ENCODE peak calls at places on chromosomes 16 and 17, in four cellular contexts. R is heart left ventricle, G is stomach, J is tibial nerve. N is an unnamed sample.

GRCh38 chr17:28471127-28471453 is 2.4 kb upstream of the SLC13A2 start:
- DNase-seq in R (no peak), G (no peak), J (no peak), N (no peak)

GRCh38 chr16:58563235-58563634 is 47.9 kb downstream of the SETD6 start:
- DNase-seq in R (no peak), G (no peak), J (no peak), N (no peak)

GRCh38 chr16:57647136-57647875 is 18.9 kb downstream of the ADGRG1 start:
- DNase-seq in R (no peak), G (no peak), J (no peak), N (no peak)

GRCh38 chr17:4777969-4778760 is 6.5 kb downstream of the TM4SF5 start:
- DNase-seq in R (no peak), G (no peak), J (no peak), N (no peak)

GRCh38 chr16:14375132-14375491 is 254.9 kb downstream of the PARN start:
- DNase-seq in R (no peak), G (no peak), J (no peak), N (no peak)

GRCh38 chr17:8126306-8127066 is 2.6 kb upstream of the HES7 start:
- DNase-seq in R (no peak), G (no peak), J (peak; percentile 23), N (peak; percentile 47)

GRCh38 chr16:85915125-85915845 is 16.3 kb downstream of the IRF8 start:
- DNase-seq in R (no peak), G (no peak), J (no peak), N (no peak)

GRCh38 chr16:50040028-50040427 is 15.0 kb downstream of the CNEP1R1 start:
- DNase-seq in R (no peak), G (no peak), J (no peak), N (no peak)

GRCh38 chr17:31058958-31059357 is 35.8 kb upstream of the NF1 start:
- DNase-seq in R (no peak), G (no peak), J (no peak), N (no peak)

GRCh38 chr17:81842725-81843504 is 8.1 kb upstream of the PPP1R27 start:
- DNase-seq in R (no peak), G (no peak), J (peak; percentile 69), N (no peak)

GRCh38 chr17:44147812-44148211 is 6.1 kb downstream of the HROB start:
- DNase-seq in R (no peak), G (no peak), J (no peak), N (no peak)

GRCh38 chr17:42182927-42183734 is 2.1 kb downstream of the HCRT start:
- DNase-seq in R (no peak), G (no peak), J (no peak), N (no peak)

GRCh38 chr16:68776821-68777485 is 39.9 kb downstream of the CDH1 start:
- DNase-seq in R (no peak), G (no peak), J (no peak), N (no peak)

GRCh38 chr16:75279277-75279676 is 27.9 kb upstream of the BCAR1 start:
- DNase-seq in R (no peak), G (no peak), J (no peak), N (no peak)

GRCh38 chr17:69030145-69030544 is 30.6 kb downstream of the ABCA9 start:
- DNase-seq in R (no peak), G (no peak), J (no peak), N (no peak)

GRCh38 chr17:19707728-19708221 is 8.6 kb downstream of the SLC47A2 start:
- DNase-seq in R (no peak), G (no peak), J (no peak), N (no peak)

GRCh38 chr17:48160177-48160967 is 52.8 kb downstream of the SNX11 start:
- DNase-seq in R (no peak), G (peak; percentile 50), J (no peak), N (no peak)

GRCh38 chr16:25013751-25014499 is 1.2 kb downstream of the ARHGAP17 start:
- DNase-seq in R (no peak), G (no peak), J (no peak), N (no peak)

GRCh38 chr16:30846649-30847402 is 47.1 kb downstream of the BCL7C start:
- DNase-seq in R (peak; percentile 32), G (no peak), J (no peak), N (no peak)

GRCh38 chr17:8913879-8914278 is 46.4 kb upstream of the PIK3R6 start:
- DNase-seq in R (no peak), G (no peak), J (no peak), N (no peak)

GRCh38 chr16:57818377-57819055 is 16.2 kb upstream of the KIFC3 start:
- DNase-seq in R (no peak), G (peak; percentile 70), J (no peak), N (no peak)

GRCh38 chr17:73722163-73722562 is 77.9 kb upstream of the SDK2 start:
- DNase-seq in R (no peak), G (no peak), J (no peak), N (no peak)

GRCh38 chr16:29311636-29312344 is 94.7 kb downstream of the NPIPB11 start:
- DNase-seq in R (no peak), G (no peak), J (no peak), N (no peak)

GRCh38 chr17:67390646-67391480 is 13.8 kb downstream of the PITPNC1 start:
- DNase-seq in R (peak; percentile 34), G (peak; percentile 76), J (no peak), N (no peak)

GRCh38 chr16:56912746-56913703 is 18.9 kb upstream of the HERPUD1 start:
- DNase-seq in R (no peak), G (no peak), J (peak; percentile 63), N (no peak)

GRCh38 chr17:16342979-16343378 is 10.3 kb downstream of the CENPV start:
- DNase-seq in R (no peak), G (no peak), J (no peak), N (no peak)

GRCh38 chr16:31072540-31073072 is 1.4 kb downstream of the ZNF668 start:
- DNase-seq in R (no peak), G (no peak), J (no peak), N (no peak)

GRCh38 chr17:50516980-50517379 is 8.7 kb downstream of the MYCBPAP start:
- DNase-seq in R (no peak), G (no peak), J (no peak), N (no peak)

GRCh38 chr17:50517504-50518264 is 9.4 kb downstream of the MYCBPAP start:
- DNase-seq in R (no peak), G (no peak), J (no peak), N (no peak)

GRCh38 chr17:50520483-50520882 is 12.1 kb upstream of the EPN3 start:
- DNase-seq in R (no peak), G (no peak), J (no peak), N (no peak)

GRCh38 chr17:50519141-50519834 is 11.0 kb downstream of the MYCBPAP start:
- DNase-seq in R (no peak), G (no peak), J (no peak), N (no peak)

GRCh38 chr17:50518265-50519023 is 10.2 kb downstream of the MYCBPAP start:
- DNase-seq in R (no peak), G (no peak), J (no peak), N (no peak)
- H3K9me3 ChIP-seq in R (no peaks in the 10 kb centered on the region), G (no peaks in the 10 kb centered on the region), J (no peaks in the 10 kb centered on the region), N (no peaks in the 10 kb centered on the region)

DNA sequence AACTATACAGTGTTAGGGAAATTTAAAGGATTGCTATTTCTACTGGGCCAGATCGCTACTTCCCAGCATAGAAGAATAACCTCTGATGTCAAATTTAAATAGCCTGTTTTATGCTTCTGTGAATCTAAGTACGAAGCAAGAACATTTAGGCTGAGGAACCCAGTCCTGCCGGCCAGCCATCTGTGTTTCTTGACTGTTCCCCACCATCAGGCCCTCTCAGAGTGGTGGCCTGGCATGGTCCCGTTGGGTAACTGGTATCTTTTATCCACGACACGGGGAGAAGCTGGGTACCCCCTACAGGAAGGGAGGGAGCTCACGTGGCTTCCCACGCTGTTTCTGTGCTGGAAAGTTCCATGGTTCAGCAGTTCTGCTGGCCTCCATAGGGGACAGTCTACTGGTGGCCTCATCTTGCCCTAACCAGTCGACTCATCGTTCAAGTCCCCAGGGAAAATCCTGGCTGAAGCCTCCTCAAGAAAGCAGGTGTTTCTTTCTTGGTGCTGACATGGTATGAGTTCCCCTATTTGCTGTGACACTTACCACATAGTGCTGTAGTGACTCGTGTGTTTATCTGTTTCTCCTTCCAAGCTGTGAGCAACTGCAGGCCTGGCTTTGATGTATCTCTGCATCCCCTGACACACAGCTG is 201.7 kb upstream of the NLRP1 start:
- DNase-seq in R (no peak), G (no peak), J (no peak), N (no peak)
- H3K9me3 ChIP-seq in R (no peaks in the 10 kb centered on the region), G (no peaks in the 10 kb centered on the region), J (no peaks in the 10 kb centered on the region), N (no peaks in the 10 kb centered on the region)

DNA sequence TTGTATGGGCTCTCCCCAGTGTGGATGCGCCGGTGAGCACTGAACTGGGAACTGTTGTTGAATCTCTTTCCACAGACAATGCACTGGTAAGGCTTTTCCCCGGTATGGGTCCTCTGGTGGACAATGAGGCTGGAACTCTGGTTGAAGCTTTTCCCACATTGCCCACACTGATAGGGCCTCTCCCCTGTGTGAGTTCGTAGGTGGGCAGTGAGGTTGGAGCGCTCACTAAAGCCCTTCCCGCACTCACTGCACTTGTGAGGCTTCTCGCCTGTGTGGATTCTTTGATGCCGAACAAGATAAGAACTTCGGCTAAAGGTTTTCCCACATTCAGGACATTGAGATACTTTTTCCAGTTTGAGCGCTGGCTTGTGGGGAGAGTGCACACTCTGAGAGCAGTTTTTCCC is 17.8 kb downstream of the ZSCAN32 start:
- DNase-seq in R (no peak), G (no peak), J (no peak), N (no peak)
- H3K9me3 ChIP-seq in R (peaks cover 72% of the 10 kb centered on the region), G (peaks cover 60% of the 10 kb centered on the region), J (peaks cover 82% of the 10 kb centered on the region), N (peaks cover 52% of the 10 kb centered on the region)

DNA sequence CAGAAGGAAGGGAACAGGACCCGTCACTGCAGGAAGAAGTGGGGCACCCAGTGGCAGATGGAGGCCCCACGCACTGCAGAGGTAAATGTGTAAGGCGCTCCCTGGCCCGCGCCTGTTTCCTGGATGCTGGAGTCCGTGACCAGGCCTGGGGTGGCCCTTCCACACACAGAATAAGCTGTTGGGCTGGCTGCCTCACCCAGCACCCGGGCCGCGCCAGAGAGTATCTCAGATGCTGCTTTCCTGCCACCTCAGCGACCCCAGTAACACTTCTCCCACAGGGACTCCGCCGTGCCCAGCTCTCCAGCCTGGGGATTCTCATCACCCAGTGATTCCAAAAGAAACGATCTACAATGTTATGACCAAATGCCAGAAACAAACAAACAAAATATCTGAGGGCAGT is 1993.1 kb downstream of the TP53TG3F start:
- DNase-seq in R (no peak), G (no peak), J (no peak), N (no peak)
- H3K9me3 ChIP-seq in R (peaks cover 3% of the 10 kb centered on the region), G (no peaks in the 10 kb centered on the region), J (peaks cover 7% of the 10 kb centered on the region), N (no peaks in the 10 kb centered on the region)

DNA sequence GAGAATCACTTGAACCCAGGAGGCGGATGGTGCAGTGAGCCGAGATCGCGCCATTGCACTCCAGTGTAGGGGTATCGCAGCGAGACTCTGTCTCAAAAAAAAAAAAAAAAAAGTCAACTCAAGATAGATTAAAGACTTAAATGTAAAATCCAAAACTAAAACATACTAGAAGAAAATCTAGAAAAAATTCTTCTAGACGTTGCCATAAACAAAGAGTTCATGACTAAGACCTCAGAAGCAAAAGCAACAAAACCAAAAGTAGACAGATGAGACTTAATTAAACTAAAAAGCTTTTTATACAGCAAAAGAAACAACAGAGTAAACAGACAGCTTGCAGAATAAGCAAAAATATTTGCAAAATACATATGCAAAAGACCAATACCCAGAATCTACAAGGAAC is 61.2 kb upstream of the ABCC11 start:
- DNase-seq in R (no peak), G (no peak), J (no peak), N (no peak)
- H3K9me3 ChIP-seq in R (peaks cover 24% of the 10 kb centered on the region), G (peaks cover 6% of the 10 kb centered on the region), J (peaks cover 4% of the 10 kb centered on the region), N (peaks cover 14% of the 10 kb centered on the region)

GRCh38 chr16:79638386-79639106 is 38.0 kb upstream of the MAF start:
- DNase-seq in R (no peak), G (no peak), J (no peak), N (no peak)
- H3K9me3 ChIP-seq in R (no peaks in the 10 kb centered on the region), G (no peaks in the 10 kb centered on the region), J (no peaks in the 10 kb centered on the region), N (no peaks in the 10 kb centered on the region)

GRCh38 chr16:35492225-35492624 is 2032.8 kb downstream of the TP53TG3F start:
- DNase-seq in R (no peak), G (no peak), J (no peak), N (no peak)
- H3K9me3 ChIP-seq in R (no peaks in the 10 kb centered on the region), G (no peaks in the 10 kb centered on the region), J (no peaks in the 10 kb centered on the region), N (no peaks in the 10 kb centered on the region)